ENCODE peak calls at places on chromosomes 12 and 14, in seven cellular contexts. W is lower leg skin, J is transverse colon, G is RWPE1, R is activated T-cell treated with anti-CD3 and anti-CD28 coated beads for 1 hour, K is EH, I is SK-N-DZ. B is an unnamed sample.

GRCh38 chr12:30026621-30027234 is 243.0 kb upstream of the TMTC1 start:
- DNase-seq in I (no peak), J (no peak), W (no peak), K (peak; percentile 87), G (peak; percentile 18), R (no peak), B (peak; percentile 72)

GRCh38 chr14:34678306-34678705 is 36.1 kb downstream of the CFL2 start:
- DNase-seq in K (no peak), I (no peak), W (no peak), J (no peak), R (no peak), G (no peak), B (peak; percentile 42)

GRCh38 chr12:53493610-53494391 is 5.5 kb downstream of the MAP3K12 start:
- DNase-seq in K (no peak), I (no peak), J (no peak), G (no peak), R (no peak), W (no peak), B (no peak)

GRCh38 chr14:22829661-22830328 is at the start of gene MRPL52:
- DNase-seq in I (peak; percentile 92), W (peak; percentile 92), G (peak; percentile 79), J (peak; percentile 93), K (peak; percentile 90), R (peak; percentile 84), B (peak; percentile 79)

GRCh38 chr12:132285991-132286681 is 43.3 kb downstream of the GALNT9 start:
- DNase-seq in G (peak; percentile 69), K (peak; percentile 57), J (peak; percentile 49), W (no peak), I (no peak), R (no peak), B (no peak)

GRCh38 chr12:96190403-96191170 is 3.6 kb upstream of the ELK3 start:
- DNase-seq in K (peak; percentile 27), G (no peak), W (no peak), I (no peak), R (no peak), J (no peak), B (peak; percentile 71)

GRCh38 chr12:80321653-80322052 is 122.4 kb upstream of the PTPRQ start:
- DNase-seq in J (no peak), G (peak; percentile 17), K (peak; percentile 28), I (no peak), W (no peak), R (no peak), B (peak; percentile 68)

GRCh38 chr12:62761658-62762057 is 173.3 kb downstream of the PPM1H start:
- DNase-seq in J (no peak), G (no peak), I (no peak), K (no peak), R (no peak), W (no peak), B (no peak)

GRCh38 chr12:117662620-117663395 is 301.4 kb upstream of the NOS1 start:
- DNase-seq in K (peak; percentile 39), W (no peak), G (no peak), I (no peak), R (no peak), J (no peak), B (no peak)

GRCh38 chr12:82620917-82621316 is 65.8 kb upstream of the TMTC2 start:
- DNase-seq in R (no peak), K (no peak), W (no peak), J (no peak), I (no peak), G (no peak), B (no peak)

GRCh38 chr14:30005114-30005698 is 77.6 kb upstream of the PRKD1 start:
- DNase-seq in I (peak; percentile 60), K (peak; percentile 77), G (peak; percentile 38), W (no peak), R (no peak), J (no peak), B (peak; percentile 21)

GRCh38 chr14:21557084-21557901 is 22.6 kb downstream of the OR10G3 start:
- DNase-seq in J (peak; percentile 77), G (peak; percentile 67), R (peak; percentile 71), I (peak; percentile 84), W (peak; percentile 80), K (peak; percentile 97), B (peak; percentile 65)

GRCh38 chr12:63877693-63878092 is 33.2 kb downstream of the SRGAP1 start:
- DNase-seq in R (no peak), I (no peak), J (no peak), K (no peak), W (no peak), G (no peak), B (no peak)

GRCh38 chr12:13211191-13211858 is 14.8 kb downstream of the EMP1 start:
- DNase-seq in J (no peak), R (no peak), W (no peak), I (no peak), K (peak; percentile 41), G (no peak), B (no peak)

GRCh38 chr14:86333506-86333905 is 803.6 kb downstream of the FLRT2 start:
- DNase-seq in J (no peak), G (no peak), I (no peak), W (no peak), R (no peak), K (no peak), B (no peak)

GRCh38 chr12:96044017-96044985 is 8.9 kb upstream of the LTA4H start:
- DNase-seq in K (peak; percentile 60), W (no peak), J (no peak), G (no peak), I (no peak), R (no peak), B (peak; percentile 43)

GRCh38 chr14:56118611-56119181 is 485 bp downstream of the PELI2 start:
- DNase-seq in W (no peak), J (peak; percentile 26), G (no peak), R (peak; percentile 16), I (no peak), K (peak; percentile 42), B (no peak)

GRCh38 chr12:124678421-124678893 is 111.0 kb upstream of the NCOR2 start:
- DNase-seq in J (no peak), I (no peak), G (no peak), W (no peak), R (no peak), K (no peak), B (no peak)

GRCh38 chr12:113244015-113244983 is 23.0 kb downstream of the TPCN1 start:
- DNase-seq in J (peak; percentile 85), G (peak; percentile 37), I (no peak), R (no peak), W (peak; percentile 72), K (no peak), B (peak; percentile 65)

GRCh38 chr14:98350213-98350612 is 921.8 kb downstream of the BCL11B start:
- DNase-seq in K (no peak), W (no peak), J (no peak), I (no peak), G (no peak), R (no peak), B (peak; percentile 27)

GRCh38 chr14:65949711-65950516 is 536.3 kb upstream of the CCDC196 start:
- DNase-seq in K (peak; percentile 5), W (no peak), I (no peak), R (no peak), G (peak; percentile 11), J (peak; percentile 39), B (peak; percentile 56)

GRCh38 chr12:49244161-49244560 is 20.7 kb upstream of the TUBA1C start:
- DNase-seq in J (no peak), W (no peak), K (peak; percentile 93), R (no peak), G (no peak), I (no peak), B (no peak)

GRCh38 chr12:104549820-104550480 is 93.2 kb downstream of the CHST11 start:
- DNase-seq in J (no peak), G (peak; percentile 16), K (peak; percentile 35), R (no peak), W (no peak), I (no peak), B (peak; percentile 55)

GRCh38 chr14:40682131-40682913 is 924.4 kb upstream of the LRFN5 start:
- DNase-seq in W (no peak), K (no peak), I (no peak), G (no peak), R (no peak), J (no peak), B (no peak)

GRCh38 chr12:103085541-103085940 is 128.1 kb downstream of the ASCL1 start:
- DNase-seq in W (no peak), K (no peak), R (no peak), I (no peak), G (no peak), J (no peak), B (no peak)

GRCh38 chr12:46409974-46410373 is 37.4 kb upstream of the SLC38A2 start:
- DNase-seq in W (no peak), G (no peak), K (no peak), R (no peak), I (no peak), J (no peak), B (no peak)

GRCh38 chr12:112809684-112810083 is 18.1 kb downstream of the RPH3A start:
- DNase-seq in I (no peak), G (no peak), W (no peak), R (no peak), J (no peak), K (no peak), B (no peak)

GRCh38 chr14:91350813-91351507 is 66.7 kb downstream of the CCDC88C start:
- DNase-seq in K (no peak), G (no peak), W (no peak), I (no peak), J (no peak), R (no peak), B (no peak)

GRCh38 chr12:108039794-108040193 is 89.3 kb upstream of the WSCD2 start:
- DNase-seq in W (no peak), R (no peak), I (no peak), G (no peak), J (no peak), K (no peak), B (no peak)

GRCh38 chr12:34598352-34598827 is 576.1 kb downstream of the ALG10 start:
- DNase-seq in G (no peak), W (no peak), R (no peak), K (no peak), I (no peak), J (no peak), B (no peak)

GRCh38 chr14:80390911-80391310 is 179.6 kb upstream of the DIO2 start:
- DNase-seq in W (no peak), J (no peak), R (no peak), K (peak; percentile 60), G (peak; percentile 69), I (peak; percentile 2), B (peak; percentile 80)

GRCh38 chr12:71107976-71108749 is 49.6 kb downstream of the TSPAN8 start:
- DNase-seq in W (peak; percentile 21), J (no peak), G (no peak), R (no peak), I (no peak), K (no peak), B (no peak)

B was measured in mammary epithelial cell.